ENCODE peak calls at places on chromosomes 7 and 10, in nine cellular contexts. A, U, F, P, G, N, M, H and O are unnamed samples. For H3K9me3, the result is how much of the 10 kb centered on the place peaks cover.

GRCh38 chr10:78211476-78212110 is 177.9 kb downstream of the RPS24 start:
- DNase-seq in A (no peak), U (peak), F (peak), P (no peak), G (peak), N (no peak), M (no peak), H (peak), O (no peak)

GRCh38 chr7:54719425-54719824 is 39.6 kb downstream of the SEC61G start:
- DNase-seq in A (no peak), U (no peak), F (no peak), P (no peak), G (no peak), N (no peak), M (no peak), H (no peak), O (no peak)

GRCh38 chr7:111987115-111987826 is 218.9 kb downstream of the DOCK4 start:
- DNase-seq in A (no peak), U (peak), F (no peak), P (no peak), G (peak), N (no peak), M (no peak), H (no peak), O (no peak)

GRCh38 chr10:44831581-44831980 is 79.6 kb upstream of the TMEM72 start:
- DNase-seq in A (no peak), U (no peak), F (no peak), P (no peak), G (no peak), N (no peak), M (no peak), H (no peak), O (no peak)

GRCh38 chr10:117503170-117503885 is 39.2 kb upstream of the EMX2 start:
- DNase-seq in A (no peak), U (no peak), F (no peak), P (no peak), G (no peak), N (no peak), M (no peak), H (no peak), O (no peak)

GRCh38 chr10:84825330-84825729 is 496.9 kb downstream of the CCSER2 start:
- DNase-seq in A (no peak), U (no peak), F (no peak), P (no peak), G (peak), N (peak), M (no peak), H (no peak), O (no peak)

GRCh38 chr7:131057524-131058065 is 270.1 kb upstream of the MKLN1 start:
- DNase-seq in A (no peak), U (peak), F (no peak), P (no peak), G (no peak), N (peak), M (no peak), H (no peak), O (no peak)

GRCh38 chr7:102321351-102322201 is 34.7 kb downstream of the SPDYE6 start:
- DNase-seq in A (no peak), U (no peak), F (no peak), P (no peak), G (no peak), N (no peak), M (no peak), H (peak), O (no peak)

GRCh38 chr10:68550747-68551411 is 9.3 kb upstream of the TET1 start:
- DNase-seq in A (peak), U (peak), F (no peak), P (peak), G (peak), N (peak), M (no peak), H (no peak), O (no peak)

GRCh38 chr7:156065400-156065799 is 253.1 kb upstream of the SHH start:
- DNase-seq in A (no peak), U (no peak), F (no peak), P (no peak), G (no peak), N (no peak), M (no peak), H (no peak), O (no peak)

GRCh38 chr7:121860953-121861352 is 12.0 kb upstream of the PTPRZ1 start:
- DNase-seq in A (no peak), U (no peak), F (no peak), P (no peak), G (no peak), N (no peak), M (no peak), H (no peak), O (no peak)

GRCh38 chr7:24828871-24829661 is 71.8 kb upstream of the GSDME start:
- DNase-seq in A (no peak), U (no peak), F (no peak), P (no peak), G (no peak), N (no peak), M (no peak), H (no peak), O (no peak)

GRCh38 chr7:96120445-96120844 is 201.5 kb downstream of the SLC25A13 start:
- DNase-seq in A (no peak), U (no peak), F (no peak), P (no peak), G (no peak), N (no peak), M (no peak), H (no peak), O (no peak)

GRCh38 chr7:45573636-45574470 is at the start of gene ADCY1:
- DNase-seq in A (no peak), U (no peak), F (no peak), P (no peak), G (no peak), N (no peak), M (no peak), H (peak), O (no peak)

DNA sequence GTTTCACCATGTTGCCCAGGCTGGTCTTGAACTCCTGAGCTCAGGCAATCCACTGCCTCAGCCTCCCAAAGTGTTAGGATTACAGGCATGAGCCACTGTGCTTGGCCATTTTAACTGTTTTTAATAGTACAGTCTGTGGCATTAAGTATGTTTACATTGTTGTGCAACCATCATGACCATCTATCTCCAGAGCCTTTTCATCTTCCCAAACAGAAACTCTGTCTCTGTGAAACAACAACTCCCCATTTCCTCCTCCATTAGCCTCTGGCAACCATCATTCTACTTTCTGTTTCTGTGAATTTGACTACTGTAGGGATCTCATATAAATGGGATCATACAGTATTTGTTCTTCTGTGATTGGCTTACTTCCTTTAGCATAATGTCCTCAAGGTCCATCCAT is 48.3 kb upstream of the SEPHS1 start:
- DNase-seq in A (no peak), U (no peak), F (no peak), P (no peak), G (no peak), N (no peak), M (no peak), H (no peak), O (no peak)
- H3K9me3 ChIP-seq in A (under half), U (under half), F (under half), P (under half), G (under half), N (under half), M (under half), H (under half), O (under half)

DNA sequence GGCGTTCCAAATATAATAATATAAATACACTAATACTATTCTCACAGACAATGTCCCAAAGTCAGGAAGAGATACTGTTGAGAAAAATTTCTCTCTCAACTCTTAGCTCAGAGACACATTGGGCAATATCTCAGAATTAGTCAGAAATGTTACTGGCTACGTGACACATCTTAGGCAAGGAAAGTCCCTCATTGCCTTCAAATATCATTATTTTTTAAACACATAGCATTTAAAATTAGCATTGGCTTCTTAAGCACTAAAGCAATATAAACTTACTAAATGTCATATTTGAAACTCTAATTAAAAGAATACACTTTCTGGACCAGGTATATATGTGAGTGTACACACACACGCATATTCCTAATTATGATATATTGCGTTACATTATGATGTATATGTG is 255.9 kb downstream of the TWIST1 start:
- DNase-seq in A (no peak), U (no peak), F (no peak), P (no peak), G (peak), N (no peak), M (no peak), H (no peak), O (no peak)
- H3K9me3 ChIP-seq in A (under half), U (under half), F (under half), P (under half), G (under half), N (under half), M (under half), H (under half), O (under half)

DNA sequence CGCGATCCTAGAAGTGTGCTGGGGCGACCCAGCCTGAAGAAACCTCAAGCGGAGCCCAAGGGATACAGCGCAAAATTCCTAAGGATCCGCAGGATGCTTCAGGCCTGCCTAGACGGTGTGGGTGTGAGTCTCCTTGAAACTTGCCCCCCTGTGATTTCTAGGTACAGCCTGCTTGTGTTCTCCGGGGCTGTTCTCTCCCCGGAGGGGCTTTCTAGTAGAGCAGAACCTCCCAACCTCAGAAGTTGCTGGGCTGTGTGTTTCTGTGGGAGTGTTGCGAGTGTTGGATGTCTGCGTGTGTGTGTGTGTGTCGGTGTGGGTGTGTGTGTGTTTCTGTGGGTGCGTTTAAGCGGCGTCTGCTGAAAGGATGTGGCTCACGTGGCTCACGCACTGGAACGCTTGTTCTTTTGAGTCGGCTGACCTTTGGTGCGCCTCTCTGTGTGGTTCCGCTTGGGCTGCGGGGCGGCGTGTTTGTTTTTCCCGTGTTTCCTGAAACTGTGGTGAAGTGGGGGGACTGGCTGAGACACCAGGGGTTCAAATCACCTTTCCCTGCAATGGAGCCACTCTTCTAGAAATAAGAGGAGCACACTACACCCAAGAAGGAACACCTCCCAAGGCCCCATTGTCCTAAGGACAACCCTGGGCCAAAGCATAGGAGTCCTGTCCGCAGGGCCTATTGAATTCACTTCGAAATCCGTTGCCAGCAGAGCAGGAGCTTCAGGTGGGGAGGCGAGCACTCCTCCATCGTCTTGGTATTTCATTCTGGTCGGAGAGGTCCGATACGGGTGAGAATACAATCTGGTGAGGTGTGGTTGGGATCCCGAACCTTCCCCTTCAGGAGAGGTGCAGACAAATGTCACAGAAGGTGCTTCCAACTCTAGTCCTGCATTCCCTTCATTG is 25.1 kb upstream of the ZNF273 start:
- DNase-seq in A (no peak), U (no peak), F (no peak), P (no peak), G (no peak), N (no peak), M (no peak), H (no peak), O (no peak)
- H3K9me3 ChIP-seq in A (under half), U (under half), F (under half), P (under half), G (under half), N (under half), M (under half), H (under half), O (under half)

GRCh38 chr7:149654588-149654987 is 118.8 kb downstream of the ZNF467 start:
- DNase-seq in A (no peak), U (no peak), F (no peak), P (no peak), G (no peak), N (no peak), M (no peak), H (no peak), O (no peak)
- H3K9me3 ChIP-seq in A (under half), U (under half), F (under half), P (under half), G (under half), N (under half), M (under half), H (under half), O (under half)

DNA sequence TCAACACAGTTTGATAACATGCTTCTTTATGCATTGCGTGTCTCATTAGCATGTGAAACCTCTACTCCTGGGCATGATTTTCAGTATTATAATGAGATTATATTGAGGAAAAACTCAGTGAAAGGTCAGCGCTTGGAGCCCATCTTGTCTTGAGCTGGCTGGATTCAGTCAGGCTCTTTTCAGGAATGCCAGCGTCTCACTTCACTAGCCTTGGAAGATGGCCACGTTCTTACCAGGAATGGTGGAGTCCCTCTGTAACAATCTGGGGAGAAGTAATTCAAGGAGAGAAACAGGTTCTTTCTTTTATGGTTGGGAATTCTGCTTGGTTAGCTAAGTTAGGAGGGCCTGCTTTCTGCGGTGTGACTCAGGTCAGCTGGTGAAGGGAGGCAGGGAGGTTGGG is 241.0 kb downstream of the GALNT17 start:
- DNase-seq in A (no peak), U (no peak), F (no peak), P (no peak), G (no peak), N (no peak), M (no peak), H (no peak), O (no peak)
- H3K9me3 ChIP-seq in A (under half), U (under half), F (under half), P (under half), G (under half), N (under half), M (under half), H (under half), O (under half)

GRCh38 chr7:157973971-157974677 is 613.5 kb downstream of the PTPRN2 start:
- DNase-seq in A (no peak), U (no peak), F (no peak), P (no peak), G (no peak), N (no peak), M (no peak), H (peak), O (no peak)

GRCh38 chr7:157975401-157976372 is 611.9 kb downstream of the PTPRN2 start:
- DNase-seq in A (no peak), U (no peak), F (no peak), P (no peak), G (no peak), N (no peak), M (no peak), H (peak), O (no peak)

GRCh38 chr7:157976406-157976805 is 611.2 kb downstream of the PTPRN2 start:
- DNase-seq in A (no peak), U (no peak), F (no peak), P (no peak), G (no peak), N (no peak), M (no peak), H (peak), O (no peak)

GRCh38 chr7:157972914-157973313 is 614.7 kb downstream of the PTPRN2 start:
- DNase-seq in A (no peak), U (no peak), F (no peak), P (no peak), G (no peak), N (no peak), M (no peak), H (peak), O (no peak)

DNA sequence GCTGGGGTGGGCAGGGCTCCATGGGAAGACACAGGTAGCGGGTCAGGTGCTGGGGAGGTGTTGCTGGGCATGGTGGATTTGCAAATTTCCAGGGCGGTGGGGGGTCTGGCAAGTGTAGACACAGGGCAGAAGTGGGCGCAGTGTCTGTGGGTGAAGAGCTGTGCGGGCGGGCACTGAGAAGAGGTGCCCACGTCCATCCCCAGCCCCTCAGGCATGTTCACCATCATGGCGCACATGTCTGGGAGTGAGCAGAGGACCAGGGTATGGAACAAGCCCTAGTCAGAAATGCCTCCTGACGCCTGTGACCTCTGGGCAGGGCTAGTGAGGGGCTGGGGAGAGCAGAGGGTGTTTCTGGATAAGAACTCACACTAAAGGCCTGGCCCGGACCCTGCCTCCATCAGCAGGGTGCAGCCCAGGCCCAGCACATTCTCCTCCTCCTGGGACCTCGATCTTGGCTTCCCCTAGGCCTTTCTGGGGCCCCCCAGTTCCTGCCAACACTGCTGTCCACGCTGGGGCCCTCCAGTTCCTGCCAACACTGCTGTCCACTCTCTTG is 612.9 kb downstream of the PTPRN2 start:
- DNase-seq in A (no peak), U (no peak), F (no peak), P (no peak), G (no peak), N (no peak), M (no peak), H (peak), O (no peak)
- H3K9me3 ChIP-seq in A (under half), U (under half), F (under half), P (under half), G (under half), N (under half), M (under half), H (under half), O (under half)

GRCh38 chr10:69865450-69865849 is 63.7 kb downstream of the COL13A1 start:
- DNase-seq in A (no peak), U (no peak), F (no peak), P (no peak), G (no peak), N (no peak), M (no peak), H (no peak), O (no peak)

GRCh38 chr10:69864321-69864720 is 62.6 kb downstream of the COL13A1 start:
- DNase-seq in A (no peak), U (no peak), F (no peak), P (no peak), G (peak), N (no peak), M (no peak), H (no peak), O (no peak)

GRCh38 chr10:69866688-69867461 is 65.2 kb downstream of the COL13A1 start:
- DNase-seq in A (no peak), U (no peak), F (no peak), P (no peak), G (peak), N (no peak), M (no peak), H (no peak), O (no peak)

GRCh38 chr10:69867699-69868558 is 66.2 kb downstream of the COL13A1 start:
- DNase-seq in A (no peak), U (no peak), F (no peak), P (no peak), G (no peak), N (no peak), M (no peak), H (no peak), O (no peak)

GRCh38 chr10:69866246-69866687 is 64.6 kb downstream of the COL13A1 start:
- DNase-seq in A (no peak), U (no peak), F (no peak), P (no peak), G (no peak), N (no peak), M (no peak), H (no peak), O (no peak)
- H3K9me3 ChIP-seq in A (under half), U (under half), F (under half), P (under half), G (under half), N (under half), M (under half), H (under half), O (under half)

GRCh38 chr7:64035388-64035787 is 9.8 kb upstream of the ZNF727 start:
- DNase-seq in A (no peak), U (no peak), F (no peak), P (no peak), G (no peak), N (no peak), M (no peak), H (no peak), O (no peak)

DNA sequence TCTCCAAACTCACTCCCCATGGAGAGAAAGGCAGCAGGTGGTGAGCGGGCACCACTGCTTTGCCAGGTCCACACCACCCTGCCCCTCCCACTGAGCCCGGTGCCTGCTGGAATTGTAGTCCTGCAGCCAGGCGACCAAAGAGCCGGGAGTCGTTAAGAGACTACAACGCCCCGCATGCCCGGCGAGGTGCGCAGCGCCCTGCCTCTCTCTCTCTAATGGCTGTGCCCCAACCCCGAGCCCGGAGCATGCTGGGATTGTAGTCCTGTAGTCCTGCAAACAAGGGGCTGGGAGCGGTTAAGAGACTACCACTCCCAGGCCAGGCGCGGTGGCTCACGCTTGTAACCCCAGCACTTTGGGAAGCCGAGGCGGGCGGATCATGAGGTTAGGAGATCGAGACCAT is 8.1 kb upstream of the ZNF727 start:
- DNase-seq in A (no peak), U (no peak), F (no peak), P (no peak), G (no peak), N (no peak), M (no peak), H (no peak), O (no peak)
- H3K9me3 ChIP-seq in A (under half), U (under half), F (under half), P (under half), G (under half), N (under half), M (under half), H (half or more), O (under half)

GRCh38 chr10:108187396-108188012 is 1023.0 kb upstream of the SORCS1 start:
- DNase-seq in A (no peak), U (no peak), F (no peak), P (no peak), G (no peak), N (no peak), M (no peak), H (no peak), O (no peak)

GRCh38 chr10:108180883-108181282 is 1016.4 kb upstream of the SORCS1 start:
- DNase-seq in A (no peak), U (no peak), F (no peak), P (no peak), G (no peak), N (no peak), M (no peak), H (no peak), O (no peak)

DNA sequence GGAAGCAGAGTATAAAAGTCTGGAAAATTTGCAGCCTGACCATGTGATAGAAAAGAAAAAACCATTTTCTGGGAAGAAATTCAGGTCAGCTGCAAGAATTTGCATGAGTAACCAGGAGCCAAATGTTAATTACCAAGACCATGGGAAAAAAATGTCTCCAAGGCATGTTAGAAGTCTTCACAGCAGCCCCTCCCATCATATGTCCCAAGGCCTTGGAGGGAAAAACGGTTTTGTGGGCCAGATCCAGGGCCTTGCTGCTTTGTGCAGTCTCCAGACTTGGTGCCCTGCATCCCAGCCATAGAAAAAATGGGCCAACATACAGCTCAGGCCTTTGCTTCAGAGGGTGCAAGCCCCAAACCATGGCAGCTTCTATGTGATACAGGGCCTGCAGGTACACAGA is 1019.6 kb upstream of the SORCS1 start:
- DNase-seq in A (no peak), U (no peak), F (no peak), P (no peak), G (no peak), N (no peak), M (no peak), H (no peak), O (no peak)
- H3K9me3 ChIP-seq in A (under half), U (under half), F (under half), P (under half), G (under half), N (under half), M (under half), H (under half), O (under half)